ENCODE peak calls at places on chromosomes 11 and 22, in six cellular contexts. O is fibroblast of pulmonary artery, N is right lobe of liver, J is lower lobe of right lung, H is heart right ventricle, W is body of pancreas. F is an unnamed sample.

GRCh38 chr11:12693485-12694181 is 19.4 kb downstream of the TEAD1 start:
- DNase-seq in O (peak), N (peak), J (peak), H (no peak), W (peak), F (peak)

GRCh38 chr22:24087071-24087795 is 76.1 kb downstream of the CABIN1 start:
- DNase-seq in O (no peak), N (peak), J (no peak), H (no peak), W (no peak), F (no peak)

GRCh38 chr22:36927671-36928070 is 14.2 kb downstream of the CSF2RB start:
- DNase-seq in O (no peak), N (no peak), J (no peak), H (no peak), W (no peak), F (no peak)

GRCh38 chr22:48496226-48496845 is 1331.3 kb downstream of the BRD1 start:
- DNase-seq in O (no peak), N (no peak), J (peak), H (no peak), W (no peak), F (peak)

GRCh38 chr11:2306971-2307732 is 5.3 kb downstream of the TSPAN32 start:
- DNase-seq in O (no peak), N (peak), J (peak), H (no peak), W (peak), F (no peak)

GRCh38 chr22:23700706-23701105 is 9.9 kb downstream of the RGL4 start:
- DNase-seq in O (peak), N (no peak), J (no peak), H (no peak), W (peak), F (no peak)

GRCh38 chr11:96161271-96162089 is 181.5 kb downstream of the MAML2 start:
- DNase-seq in O (peak), N (no peak), J (no peak), H (no peak), W (no peak), F (no peak)

GRCh38 chr11:44893250-44894216 is 57.1 kb downstream of the TP53I11 start:
- DNase-seq in O (no peak), N (no peak), J (no peak), H (no peak), W (no peak), F (no peak)

GRCh38 chr11:80872116-80872728 is 1431.4 kb upstream of the TENM4 start:
- DNase-seq in O (no peak), N (no peak), J (no peak), H (no peak), W (no peak), F (no peak)

GRCh38 chr11:27166130-27166529 is 125.5 kb downstream of the BBOX1 start:
- DNase-seq in O (no peak), N (no peak), J (no peak), H (no peak), W (no peak), F (no peak)

GRCh38 chr22:26033071-26033470 is 136.2 kb upstream of the SEZ6L start:
- DNase-seq in O (no peak), N (no peak), J (no peak), H (no peak), W (no peak), F (no peak)

GRCh38 chr11:77115181-77115611 is 12.6 kb downstream of the OMP start:
- DNase-seq in O (no peak), N (no peak), J (no peak), H (no peak), W (no peak), F (peak)
- TF ChIP-seq CTCF in O (peak), N (no peak), J (no peak), H (no peak), W (no peak), F (no peak)

DNA sequence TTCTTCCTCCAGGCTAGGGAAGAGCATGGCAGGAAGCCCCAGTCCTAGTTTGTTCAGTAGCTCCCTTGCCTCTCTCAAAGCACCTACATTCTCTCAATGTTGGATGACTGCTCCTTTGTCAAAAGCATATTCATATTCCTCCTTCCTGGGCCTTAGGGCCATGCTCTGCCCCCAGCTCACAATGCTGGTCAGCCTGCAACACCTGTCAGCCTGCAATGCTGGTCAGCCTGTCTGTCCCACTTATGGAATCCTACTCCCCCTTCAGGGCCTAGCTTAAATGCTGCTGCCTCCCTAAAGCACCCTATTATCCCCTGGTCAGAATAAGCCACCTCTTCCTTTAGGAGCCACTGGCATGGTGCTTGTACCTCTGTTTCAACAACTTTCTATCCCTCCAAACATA is 45.2 kb downstream of the SERGEF start:
- DNase-seq in O (no peak), N (no peak), J (no peak), H (no peak), W (no peak), F (no peak)
- H3K4me3 ChIP-seq in O (no peak), N (no peak), J (no peak), H (no peak), W (no peak), F (no peak)

GRCh38 chr11:64007160-64007628 is 21.0 kb downstream of the OTUB1 start:
- DNase-seq in O (peak), N (no peak), J (peak), H (no peak), W (no peak), F (no peak)
- TF ChIP-seq CTCF in O (no peak), N (no peak), J (no peak), H (no peak), W (no peak), F (no peak)

GRCh38 chr11:60858236-60858635 is 2.5 kb upstream of the PTGDR2 start:
- DNase-seq in O (no peak), N (no peak), J (no peak), H (no peak), W (no peak), F (no peak)
- H3K4me3 ChIP-seq in O (no peak), N (no peak), J (no peak), H (no peak), W (no peak), F (no peak)

DNA sequence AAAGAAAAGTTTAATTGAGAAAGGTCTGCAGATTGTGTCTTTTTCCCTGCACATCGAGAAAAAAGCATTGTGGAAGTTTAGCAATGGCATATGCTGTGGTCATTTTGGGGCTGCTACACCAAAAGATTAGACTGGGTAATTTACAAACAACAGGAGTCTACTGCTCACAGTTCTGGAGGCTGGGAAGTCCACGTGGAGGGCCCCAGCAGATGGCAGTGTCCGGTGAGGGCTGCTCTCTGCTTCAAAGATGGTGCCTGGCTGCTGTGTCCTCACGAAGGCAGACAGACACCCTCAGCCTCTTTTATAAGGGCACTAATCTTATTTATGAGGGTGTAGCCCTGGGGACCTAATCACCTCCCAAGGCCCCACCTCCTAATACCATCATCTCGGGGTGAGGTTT is 21.1 kb downstream of the PHF21B start:
- DNase-seq in O (no peak), N (no peak), J (no peak), H (no peak), W (no peak), F (no peak)
- TF ChIP-seq CTCF in O (no peak), N (no peak), J (no peak), H (no peak), W (no peak), F (no peak)

DNA sequence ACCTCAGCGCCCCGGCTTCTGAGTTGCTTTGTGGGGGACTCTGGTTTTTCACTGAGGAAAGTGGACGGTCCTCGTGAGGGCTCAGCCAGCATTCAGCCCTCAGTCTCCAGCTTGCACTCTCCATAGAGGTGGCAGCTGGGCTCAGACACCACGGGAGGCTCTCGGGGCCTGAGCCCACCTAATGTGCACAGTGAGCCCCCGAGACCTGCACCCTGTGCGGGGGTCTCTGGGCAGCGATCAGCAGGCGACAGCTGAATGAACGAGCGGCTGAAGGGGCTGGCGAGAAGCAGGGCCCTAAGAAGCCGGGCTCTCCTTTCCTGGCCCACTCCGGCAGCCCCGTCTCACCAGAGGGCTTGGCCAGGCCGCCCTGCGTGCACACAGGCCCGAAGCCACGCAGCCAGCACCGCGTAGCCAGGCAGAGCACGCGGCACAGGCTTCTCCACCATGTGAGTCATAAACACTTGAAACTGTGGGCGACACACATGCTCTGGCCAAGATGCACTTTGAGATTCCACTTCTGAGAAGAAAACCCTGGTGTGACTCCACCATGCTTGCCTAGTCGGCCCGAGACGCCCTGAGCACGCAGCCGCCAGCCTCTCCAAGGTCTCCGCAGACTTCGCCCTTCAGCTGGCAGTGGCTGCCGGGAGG is 28.0 kb downstream of the TOLLIP start:
- DNase-seq in O (no peak), N (no peak), J (peak), H (no peak), W (no peak), F (no peak)
- H3K4me3 ChIP-seq in O (no peak), N (no peak), J (no peak), H (no peak), W (no peak), F (no peak)

GRCh38 chr11:83088965-83089364 is 17.3 kb upstream of the RAB30 start:
- DNase-seq in O (no peak), N (no peak), J (no peak), H (no peak), W (no peak), F (no peak)
- TF ChIP-seq CTCF in O (no peak), N (no peak), J (no peak), H (no peak), W (no peak), F (no peak)

GRCh38 chr11:112162761-112163669 is 879 bp downstream of the IL18 start:
- DNase-seq in O (no peak), N (no peak), J (no peak), H (no peak), W (no peak), F (no peak)

GRCh38 chr11:112163875-112164521 is at the start of gene IL18:
- DNase-seq in O (no peak), N (peak), J (peak), H (peak), W (peak), F (peak)

GRCh38 chr11:112166561-112166960 is 611 bp upstream of the TEX12 start:
- DNase-seq in O (peak), N (no peak), J (no peak), H (no peak), W (no peak), F (no peak)

GRCh38 chr11:112165049-112165448 is 1.2 kb upstream of the IL18 start:
- DNase-seq in O (no peak), N (no peak), J (no peak), H (no peak), W (no peak), F (no peak)

DNA sequence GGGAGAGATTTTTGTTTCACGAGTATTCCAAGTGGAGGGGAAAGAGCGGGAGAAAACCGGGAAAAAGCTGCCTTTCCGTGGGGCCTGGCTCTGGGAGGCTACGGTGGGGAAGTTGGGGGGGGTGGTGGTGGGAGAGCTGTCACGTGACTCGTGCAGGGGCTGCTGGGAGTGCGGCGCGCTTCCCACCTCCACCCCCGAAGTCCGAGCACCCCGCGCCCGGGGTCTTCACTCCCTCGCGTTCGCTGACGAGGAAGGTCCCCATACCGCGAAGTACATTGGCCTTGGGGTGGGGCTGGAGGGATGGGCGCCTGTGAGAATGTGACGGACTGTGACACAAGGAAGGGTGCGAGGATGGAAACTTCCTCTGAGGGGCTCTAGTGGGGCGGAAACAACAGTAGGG is at the start of gene TEX12:
- DNase-seq in O (no peak), N (no peak), J (no peak), H (no peak), W (no peak), F (no peak)
- H3K4me3 ChIP-seq in O (no peak), N (no peak), J (no peak), H (no peak), W (no peak), F (no peak)

F was measured in mucosa of descending colon.